ENCODE peak calls at places on chromosome 18, in seven cellular contexts. Q is HCT116, E is GM12878, H is K562, U is H1, N is SK-N-SH, Z is HepG2. K is an unnamed sample.

GRCh38 chr18:12327510-12328178 is 19.6 kb downstream of the TUBB6 start:
- DNase-seq in Q (peak; percentile 52), E (no peak), H (peak; percentile 65), U (peak; percentile 70), N (peak; percentile 82), Z (peak; percentile 69), K (peak; percentile 66)

GRCh38 chr18:54783100-54783499 is 45.2 kb upstream of the RAB27B start:
- DNase-seq in Q (no peak), E (no peak), H (no peak), U (no peak), N (no peak), Z (no peak), K (no peak)

GRCh38 chr18:75215663-75216062 is 5.1 kb downstream of the TSHZ1 start:
- DNase-seq in Q (no peak), E (no peak), H (no peak), U (no peak), N (no peak), Z (no peak), K (no peak)

GRCh38 chr18:58666176-58666575 is 5.1 kb upstream of the MALT1 start:
- DNase-seq in Q (no peak), E (no peak), H (no peak), U (no peak), N (no peak), Z (no peak), K (no peak)

GRCh38 chr18:39527465-39527864 is 1961.9 kb upstream of the CELF4 start:
- DNase-seq in Q (no peak), E (no peak), H (no peak), U (no peak), N (no peak), Z (no peak), K (no peak)

GRCh38 chr18:26646897-26647296 is 98.5 kb upstream of the KCTD1 start:
- DNase-seq in Q (no peak), E (no peak), H (no peak), U (no peak), N (no peak), Z (no peak), K (no peak)

GRCh38 chr18:38526922-38527321 is 961.3 kb upstream of the CELF4 start:
- DNase-seq in Q (no peak), E (no peak), H (no peak), U (no peak), N (no peak), Z (no peak), K (no peak)

GRCh38 chr18:73688851-73689659 is 458.6 kb downstream of the FBXO15 start:
- DNase-seq in Q (no peak), E (peak; percentile 20), H (no peak), U (no peak), N (no peak), Z (no peak), K (no peak)

GRCh38 chr18:75441921-75442320 is 14.4 kb upstream of the SMIM21 start:
- DNase-seq in Q (no peak), E (no peak), H (no peak), U (no peak), N (no peak), Z (no peak), K (no peak)

GRCh38 chr18:8856769-8857393 is 151.5 kb downstream of the MTCL1 start:
- DNase-seq in Q (no peak), E (no peak), H (peak; percentile 23), U (no peak), N (no peak), Z (no peak), K (no peak)

GRCh38 chr18:8857806-8858205 is 152.4 kb downstream of the MTCL1 start:
- DNase-seq in Q (no peak), E (no peak), H (no peak), U (no peak), N (no peak), Z (no peak), K (no peak)

GRCh38 chr18:8854550-8854949 is 149.2 kb downstream of the MTCL1 start:
- DNase-seq in Q (no peak), E (no peak), H (no peak), U (no peak), N (no peak), Z (no peak), K (no peak)

GRCh38 chr18:8854962-8855361 is 149.6 kb downstream of the MTCL1 start:
- DNase-seq in Q (no peak), E (no peak), H (no peak), U (no peak), N (no peak), Z (no peak), K (no peak)

DNA sequence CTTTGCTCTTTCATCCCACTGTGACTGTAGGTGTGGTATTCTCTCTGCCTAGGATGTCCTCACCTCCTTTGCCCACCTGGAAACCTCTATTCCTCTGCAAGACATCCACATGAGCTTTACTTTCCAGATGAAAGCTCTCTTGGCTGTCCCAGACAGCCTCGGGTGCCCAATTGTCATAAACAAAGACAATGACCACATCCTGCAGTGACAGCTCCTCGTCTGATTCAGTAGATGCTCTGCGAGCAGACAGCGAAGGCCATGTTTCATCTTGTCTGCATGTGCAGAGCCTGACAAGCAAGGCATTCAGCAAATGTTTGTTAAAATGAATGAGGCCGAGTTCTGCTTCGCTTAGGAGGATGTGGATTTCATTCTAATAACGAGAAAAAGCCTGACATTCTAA is 150.8 kb downstream of the MTCL1 start:
- DNase-seq in Q (no peak), E (no peak), H (no peak), U (no peak), N (no peak), Z (no peak), K (no peak)
- TF ChIP-seq JUND in Q (no peak), E (no peak), H (no peak), U (no peak), N (no peak), Z (no peak), K (no peak)

GRCh38 chr18:45835057-45835634 is 9.7 kb downstream of the SIGLEC15 start:
- DNase-seq in Q (no peak), E (no peak), H (no peak), U (no peak), N (no peak), Z (no peak), K (no peak)
- TF ChIP-seq JUND in Q (no peak), E (no peak), H (no peak), U (no peak), N (no peak), Z (no peak), K (no peak)

GRCh38 chr18:61831071-61831470 is 61.7 kb downstream of the RNF152 start:
- DNase-seq in Q (no peak), E (no peak), H (no peak), U (no peak), N (peak; percentile 24), Z (no peak), K (no peak)

GRCh38 chr18:61833978-61834377 is 58.8 kb downstream of the RNF152 start:
- DNase-seq in Q (no peak), E (no peak), H (no peak), U (no peak), N (no peak), Z (no peak), K (no peak)

GRCh38 chr18:61833387-61833786 is 59.4 kb downstream of the RNF152 start:
- DNase-seq in Q (no peak), E (peak; percentile 7), H (no peak), U (no peak), N (peak; percentile 44), Z (no peak), K (no peak)

GRCh38 chr18:61829108-61829507 is 63.7 kb downstream of the RNF152 start:
- DNase-seq in Q (no peak), E (no peak), H (no peak), U (no peak), N (no peak), Z (no peak), K (no peak)

GRCh38 chr18:61832858-61833257 is 59.9 kb downstream of the RNF152 start:
- DNase-seq in Q (no peak), E (no peak), H (no peak), U (no peak), N (no peak), Z (no peak), K (no peak)
- TF ChIP-seq JUND in Q (no peak), E (no peak), H (no peak), U (no peak), N (no peak), Z (no peak), K (no peak)

DNA sequence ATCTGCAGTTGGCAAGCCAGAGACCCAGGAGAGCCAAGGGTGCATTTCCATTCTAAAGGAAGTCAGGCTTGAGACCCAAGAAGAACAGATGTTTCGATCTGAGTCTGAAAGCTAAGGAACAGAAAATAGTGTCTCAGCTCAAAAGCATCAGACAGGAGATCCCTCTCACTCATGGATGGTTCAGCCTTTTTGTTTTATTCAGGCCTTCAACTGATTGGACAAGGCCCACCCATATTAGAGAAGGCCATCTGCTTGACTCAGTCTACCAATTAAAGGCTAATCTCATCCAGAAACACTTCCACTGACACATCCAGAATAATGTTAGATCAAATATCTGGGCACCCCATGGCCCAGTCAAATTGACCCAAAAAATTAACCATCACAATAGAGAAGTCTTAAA is 255.0 kb downstream of the TXNL1 start:
- DNase-seq in Q (no peak), E (no peak), H (no peak), U (no peak), N (no peak), Z (no peak), K (no peak)
- TF ChIP-seq JUND in Q (no peak), E (no peak), H (no peak), U (no peak), N (no peak), Z (no peak), K (no peak)

K was measured in T47D.